ENCODE peak calls at places on chromosome 1, in nine cellular contexts. One of them, this sample, is unnamed.

GRCh38 chr1:151340870-151341754 is 5.9 kb downstream of the RFX5 start:
- DNase-seq in B cell: peak
- DNase-seq in ovary: no peak
- DNase-seq in AG10803: peak
- DNase-seq in HFFc6: peak
- DNase-seq in Calu3: peak
- DNase-seq in neural progenitor cell: peak
- DNase-seq in upper lobe of left lung: no peak
- DNase-seq in suprapubic skin: no peak
- DNase-seq in this sample: peak

GRCh38 chr1:43883321-43883720 is 50.3 kb upstream of the ARTN start:
- DNase-seq in B cell: no peak
- DNase-seq in ovary: no peak
- DNase-seq in AG10803: no peak
- DNase-seq in HFFc6: no peak
- DNase-seq in Calu3: no peak
- DNase-seq in neural progenitor cell: no peak
- DNase-seq in upper lobe of left lung: no peak
- DNase-seq in suprapubic skin: no peak
- DNase-seq in this sample: no peak

GRCh38 chr1:14924012-14924452 is 229.5 kb upstream of the TMEM51 start:
- DNase-seq in B cell: no peak
- DNase-seq in ovary: peak
- DNase-seq in AG10803: peak
- DNase-seq in HFFc6: peak
- DNase-seq in Calu3: peak
- DNase-seq in neural progenitor cell: peak
- DNase-seq in upper lobe of left lung: peak
- DNase-seq in suprapubic skin: peak
- DNase-seq in this sample: peak

GRCh38 chr1:6298940-6299465 is 38.1 kb upstream of the GPR153 start:
- DNase-seq in B cell: no peak
- DNase-seq in ovary: no peak
- DNase-seq in AG10803: no peak
- DNase-seq in HFFc6: no peak
- DNase-seq in Calu3: no peak
- DNase-seq in neural progenitor cell: no peak
- DNase-seq in upper lobe of left lung: no peak
- DNase-seq in suprapubic skin: no peak
- DNase-seq in this sample: no peak

GRCh38 chr1:18234790-18235242 is 127.2 kb downstream of the IGSF21 start:
- DNase-seq in B cell: no peak
- DNase-seq in ovary: no peak
- DNase-seq in AG10803: peak
- DNase-seq in HFFc6: peak
- DNase-seq in Calu3: peak
- DNase-seq in neural progenitor cell: peak
- DNase-seq in upper lobe of left lung: no peak
- DNase-seq in suprapubic skin: no peak
- DNase-seq in this sample: peak

GRCh38 chr1:117970251-117970650 is 40.7 kb downstream of the WDR3 start:
- DNase-seq in B cell: no peak
- DNase-seq in ovary: no peak
- DNase-seq in AG10803: no peak
- DNase-seq in HFFc6: no peak
- DNase-seq in Calu3: no peak
- DNase-seq in neural progenitor cell: peak
- DNase-seq in upper lobe of left lung: no peak
- DNase-seq in suprapubic skin: no peak
- DNase-seq in this sample: no peak

GRCh38 chr1:209080170-209080781 is 503.2 kb upstream of the CAMK1G start:
- DNase-seq in B cell: no peak
- DNase-seq in ovary: no peak
- DNase-seq in AG10803: peak
- DNase-seq in HFFc6: peak
- DNase-seq in Calu3: peak
- DNase-seq in neural progenitor cell: no peak
- DNase-seq in upper lobe of left lung: no peak
- DNase-seq in suprapubic skin: no peak
- DNase-seq in this sample: no peak

GRCh38 chr1:154440031-154440430 is 34.9 kb downstream of the IL6R start:
- DNase-seq in B cell: no peak
- DNase-seq in ovary: no peak
- DNase-seq in AG10803: no peak
- DNase-seq in HFFc6: no peak
- DNase-seq in Calu3: no peak
- DNase-seq in neural progenitor cell: no peak
- DNase-seq in upper lobe of left lung: no peak
- DNase-seq in suprapubic skin: no peak
- DNase-seq in this sample: no peak

GRCh38 chr1:234579967-234580366 is 30.0 kb downstream of the IRF2BP2 start:
- DNase-seq in B cell: no peak
- DNase-seq in ovary: no peak
- DNase-seq in AG10803: no peak
- DNase-seq in HFFc6: peak
- DNase-seq in Calu3: no peak
- DNase-seq in neural progenitor cell: no peak
- DNase-seq in upper lobe of left lung: no peak
- DNase-seq in suprapubic skin: no peak
- DNase-seq in this sample: no peak

GRCh38 chr1:28518000-28518744 is 12.3 kb downstream of the RCC1 start:
- DNase-seq in B cell: peak
- DNase-seq in ovary: peak
- DNase-seq in AG10803: peak
- DNase-seq in HFFc6: peak
- DNase-seq in Calu3: peak
- DNase-seq in neural progenitor cell: peak
- DNase-seq in upper lobe of left lung: peak
- DNase-seq in suprapubic skin: peak
- DNase-seq in this sample: peak

GRCh38 chr1:183586897-183587296 is 3.4 kb downstream of the NCF2 start:
- DNase-seq in B cell: no peak
- DNase-seq in ovary: no peak
- DNase-seq in AG10803: no peak
- DNase-seq in HFFc6: no peak
- DNase-seq in Calu3: no peak
- DNase-seq in neural progenitor cell: no peak
- DNase-seq in upper lobe of left lung: no peak
- DNase-seq in suprapubic skin: no peak
- DNase-seq in this sample: no peak

GRCh38 chr1:29197590-29197924 is 15.9 kb upstream of the SRSF4 start:
- DNase-seq in B cell: no peak
- DNase-seq in ovary: peak
- DNase-seq in AG10803: peak
- DNase-seq in HFFc6: peak
- DNase-seq in Calu3: peak
- DNase-seq in neural progenitor cell: peak
- DNase-seq in upper lobe of left lung: no peak
- DNase-seq in suprapubic skin: no peak
- DNase-seq in this sample: no peak

GRCh38 chr1:42848823-42849537 is 2.6 kb downstream of the ZNF691 start:
- DNase-seq in B cell: no peak
- DNase-seq in ovary: no peak
- DNase-seq in AG10803: no peak
- DNase-seq in HFFc6: peak
- DNase-seq in Calu3: no peak
- DNase-seq in neural progenitor cell: no peak
- DNase-seq in upper lobe of left lung: no peak
- DNase-seq in suprapubic skin: no peak
- DNase-seq in this sample: no peak

GRCh38 chr1:28577738-28578536 is 14.1 kb upstream of the RAB42 start:
- DNase-seq in B cell: no peak
- DNase-seq in ovary: no peak
- DNase-seq in AG10803: no peak
- DNase-seq in HFFc6: no peak
- DNase-seq in Calu3: no peak
- DNase-seq in neural progenitor cell: no peak
- DNase-seq in upper lobe of left lung: no peak
- DNase-seq in suprapubic skin: no peak
- DNase-seq in this sample: no peak

GRCh38 chr1:176996455-176997090 is 167.9 kb downstream of the ASTN1 start:
- DNase-seq in B cell: no peak
- DNase-seq in ovary: no peak
- DNase-seq in AG10803: no peak
- DNase-seq in HFFc6: no peak
- DNase-seq in Calu3: no peak
- DNase-seq in neural progenitor cell: peak
- DNase-seq in upper lobe of left lung: no peak
- DNase-seq in suprapubic skin: no peak
- DNase-seq in this sample: no peak

GRCh38 chr1:156815307-156815826 is 1.3 kb downstream of the SH2D2A start:
- DNase-seq in B cell: no peak
- DNase-seq in ovary: no peak
- DNase-seq in AG10803: peak
- DNase-seq in HFFc6: peak
- DNase-seq in Calu3: no peak
- DNase-seq in neural progenitor cell: peak
- DNase-seq in upper lobe of left lung: no peak
- DNase-seq in suprapubic skin: no peak
- DNase-seq in this sample: no peak

GRCh38 chr1:21568006-21568746 is 59.0 kb downstream of the ALPL start:
- DNase-seq in B cell: no peak
- DNase-seq in ovary: no peak
- DNase-seq in AG10803: no peak
- DNase-seq in HFFc6: peak
- DNase-seq in Calu3: no peak
- DNase-seq in neural progenitor cell: no peak
- DNase-seq in upper lobe of left lung: no peak
- DNase-seq in suprapubic skin: no peak
- DNase-seq in this sample: no peak

GRCh38 chr1:119308130-119308529 is 60.5 kb upstream of the HAO2 start:
- DNase-seq in B cell: no peak
- DNase-seq in ovary: no peak
- DNase-seq in AG10803: no peak
- DNase-seq in HFFc6: no peak
- DNase-seq in Calu3: no peak
- DNase-seq in neural progenitor cell: no peak
- DNase-seq in upper lobe of left lung: no peak
- DNase-seq in suprapubic skin: no peak
- DNase-seq in this sample: no peak

GRCh38 chr1:25486602-25487001 is 55.9 kb downstream of the MACO1 start:
- DNase-seq in B cell: no peak
- DNase-seq in ovary: no peak
- DNase-seq in AG10803: peak
- DNase-seq in HFFc6: peak
- DNase-seq in Calu3: no peak
- DNase-seq in neural progenitor cell: no peak
- DNase-seq in upper lobe of left lung: no peak
- DNase-seq in suprapubic skin: no peak
- DNase-seq in this sample: no peak
- TF ChIP-seq CTCF in B cell: no peak
- TF ChIP-seq CTCF in ovary: no peak
- TF ChIP-seq CTCF in AG10803: peak
- TF ChIP-seq CTCF in HFFc6: peak
- TF ChIP-seq CTCF in Calu3: no peak
- TF ChIP-seq CTCF in neural progenitor cell: peak
- TF ChIP-seq CTCF in upper lobe of left lung: no peak
- TF ChIP-seq CTCF in suprapubic skin: no peak
- TF ChIP-seq CTCF in this sample: peak

DNA sequence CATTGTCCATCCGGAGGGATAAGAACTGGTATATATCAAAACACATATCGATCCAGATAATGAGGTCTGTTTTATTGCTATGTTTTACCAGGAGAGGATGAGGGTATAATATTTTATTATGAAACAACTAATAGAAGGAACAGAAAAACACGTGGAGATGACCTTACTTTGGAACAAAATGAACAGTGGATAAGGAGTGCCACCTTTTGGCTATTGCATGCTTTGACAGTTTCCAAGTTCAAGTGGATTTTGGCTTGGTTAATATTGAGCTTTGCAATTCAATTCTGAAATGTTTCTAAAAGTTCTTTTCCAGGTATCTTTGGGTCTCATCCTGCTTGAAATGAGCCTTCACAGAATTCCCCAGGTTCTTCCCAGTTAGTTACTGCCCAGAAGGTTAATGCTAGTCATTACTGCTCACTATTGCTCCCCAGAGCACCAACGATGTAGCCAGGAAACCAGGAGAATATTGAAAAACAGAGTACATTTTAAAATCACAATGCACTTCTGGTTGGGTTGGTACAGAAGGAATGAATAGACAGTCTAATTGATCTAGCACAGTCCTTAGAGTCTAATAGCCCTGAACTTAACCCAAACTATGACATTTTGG is 45.5 kb downstream of the ZC3H11B start:
- DNase-seq in B cell: no peak
- DNase-seq in ovary: no peak
- DNase-seq in AG10803: peak
- DNase-seq in HFFc6: peak
- DNase-seq in Calu3: peak
- DNase-seq in neural progenitor cell: peak
- DNase-seq in upper lobe of left lung: no peak
- DNase-seq in suprapubic skin: no peak
- DNase-seq in this sample: no peak
- TF ChIP-seq CTCF in B cell: no peak
- TF ChIP-seq CTCF in ovary: no peak
- TF ChIP-seq CTCF in AG10803: peak
- TF ChIP-seq CTCF in HFFc6: peak
- TF ChIP-seq CTCF in Calu3: peak
- TF ChIP-seq CTCF in neural progenitor cell: peak
- TF ChIP-seq CTCF in upper lobe of left lung: peak
- TF ChIP-seq CTCF in suprapubic skin: peak
- TF ChIP-seq CTCF in this sample: peak

DNA sequence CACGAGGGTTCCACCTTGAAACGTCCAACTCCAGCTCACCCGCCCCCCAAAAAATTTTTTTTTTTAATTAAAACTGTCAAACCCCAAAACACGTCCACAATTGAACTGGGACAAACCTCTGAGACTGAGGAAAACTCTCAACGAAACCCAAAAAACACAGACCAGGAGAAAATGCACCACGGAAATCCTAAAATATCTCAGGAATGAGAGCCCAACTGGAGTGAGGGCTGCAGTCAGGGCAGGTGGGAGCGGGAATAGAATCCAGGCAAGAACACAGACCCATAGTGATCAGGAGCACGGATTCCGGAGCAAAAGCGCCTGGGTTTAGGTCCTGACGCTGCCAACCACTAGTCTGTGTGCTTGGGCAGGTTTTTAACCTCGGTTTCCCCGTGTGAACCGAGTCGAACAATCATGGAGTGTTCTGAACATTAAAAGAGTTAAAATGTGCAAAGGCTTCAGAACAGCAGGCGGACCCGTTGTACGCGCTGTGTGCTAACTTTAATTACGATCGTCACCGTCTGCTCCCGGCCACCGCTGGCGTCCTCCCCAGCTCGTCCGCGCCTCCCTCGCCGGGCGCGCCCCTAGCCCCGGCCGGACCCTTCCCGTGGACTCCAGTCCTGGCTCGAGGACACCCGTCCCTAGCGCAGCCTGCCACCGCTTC is 624 bp downstream of the ARHGAP29 start:
- DNase-seq in B cell: no peak
- DNase-seq in ovary: no peak
- DNase-seq in AG10803: peak
- DNase-seq in HFFc6: peak
- DNase-seq in Calu3: peak
- DNase-seq in neural progenitor cell: peak
- DNase-seq in upper lobe of left lung: no peak
- DNase-seq in suprapubic skin: peak
- DNase-seq in this sample: no peak
- TF ChIP-seq CTCF in B cell: no peak
- TF ChIP-seq CTCF in ovary: no peak
- TF ChIP-seq CTCF in AG10803: peak
- TF ChIP-seq CTCF in HFFc6: peak
- TF ChIP-seq CTCF in Calu3: no peak
- TF ChIP-seq CTCF in neural progenitor cell: peak
- TF ChIP-seq CTCF in upper lobe of left lung: no peak
- TF ChIP-seq CTCF in suprapubic skin: no peak
- TF ChIP-seq CTCF in this sample: peak

GRCh38 chr1:220462756-220463155 is 65.2 kb upstream of the MARK1 start:
- DNase-seq in B cell: no peak
- DNase-seq in ovary: no peak
- DNase-seq in AG10803: no peak
- DNase-seq in HFFc6: no peak
- DNase-seq in Calu3: peak
- DNase-seq in neural progenitor cell: peak
- DNase-seq in upper lobe of left lung: peak
- DNase-seq in suprapubic skin: no peak
- DNase-seq in this sample: no peak
- TF ChIP-seq CTCF in B cell: no peak
- TF ChIP-seq CTCF in ovary: no peak
- TF ChIP-seq CTCF in AG10803: no peak
- TF ChIP-seq CTCF in HFFc6: no peak
- TF ChIP-seq CTCF in Calu3: no peak
- TF ChIP-seq CTCF in neural progenitor cell: no peak
- TF ChIP-seq CTCF in upper lobe of left lung: no peak
- TF ChIP-seq CTCF in suprapubic skin: no peak
- TF ChIP-seq CTCF in this sample: peak